ENCODE peak calls at places on chromosomes 5 and 9, in seven cellular contexts. B is MM.1S; E is RWPE2; Q is A673; O is stomach; I is CD4-positive, alpha-beta memory T cell; X is heart right ventricle. Y is an unnamed sample. For H3K4me1 and H3K9me3, the result is how much of the 10 kb centered on the place peaks cover.

GRCh38 chr5:14302343-14302742 is 159.2 kb downstream of the TRIO start:
- DNase-seq in B (no peak), E (no peak), Q (no peak), O (no peak), I (no peak), X (no peak), Y (no peak)

GRCh38 chr5:69484891-69485290 is 7.7 kb upstream of the OCLN start:
- DNase-seq in B (no peak), E (no peak), Q (peak), O (no peak), I (no peak), X (no peak), Y (no peak)

GRCh38 chr5:120388016-120388781 is 75.9 kb upstream of the PRR16 start:
- DNase-seq in B (peak), E (no peak), Q (peak), O (no peak), I (no peak), X (no peak), Y (no peak)

GRCh38 chr9:81871695-81872094 is 56.5 kb upstream of the SPATA31D4 start:
- DNase-seq in B (no peak), E (no peak), Q (peak), O (no peak), I (no peak), X (no peak), Y (no peak)

GRCh38 chr9:38130724-38131123 is 61.7 kb upstream of the SHB start:
- DNase-seq in B (no peak), E (no peak), Q (no peak), O (no peak), I (no peak), X (no peak), Y (no peak)

GRCh38 chr5:124651663-124652513 is 94.6 kb downstream of the ZNF608 start:
- DNase-seq in B (peak), E (peak), Q (peak), O (peak), I (no peak), X (peak), Y (no peak)

GRCh38 chr9:74330487-74331214 is 166.5 kb upstream of the RORB start:
- DNase-seq in B (no peak), E (no peak), Q (no peak), O (no peak), I (no peak), X (no peak), Y (no peak)

GRCh38 chr9:7844283-7844682 is 44.7 kb upstream of the DMAC1 start:
- DNase-seq in B (no peak), E (no peak), Q (peak), O (no peak), I (peak), X (no peak), Y (no peak)

GRCh38 chr9:112544477-112544876 is 57.9 kb downstream of the KIAA1958 start:
- DNase-seq in B (no peak), E (no peak), Q (peak), O (no peak), I (no peak), X (no peak), Y (no peak)

GRCh38 chr9:82601272-82601835 is 461.6 kb downstream of the RASEF start:
- DNase-seq in B (no peak), E (no peak), Q (no peak), O (no peak), I (no peak), X (no peak), Y (no peak)

GRCh38 chr5:154191467-154192261 is 1.1 kb downstream of the GALNT10 start:
- DNase-seq in B (no peak), E (no peak), Q (no peak), O (no peak), I (no peak), X (no peak), Y (no peak)

GRCh38 chr9:14306672-14307646 is 7.0 kb downstream of the NFIB start:
- DNase-seq in B (no peak), E (no peak), Q (no peak), O (no peak), I (no peak), X (no peak), Y (no peak)

GRCh38 chr5:173513521-173513991 is 102.9 kb downstream of the BOD1 start:
- DNase-seq in B (no peak), E (no peak), Q (no peak), O (no peak), I (no peak), X (no peak), Y (no peak)

GRCh38 chr5:173802670-173803165 is 85.4 kb upstream of the CPEB4 start:
- DNase-seq in B (no peak), E (peak), Q (no peak), O (peak), I (no peak), X (no peak), Y (peak)

GRCh38 chr9:73719660-73720059 is 568.0 kb downstream of the ANXA1 start:
- DNase-seq in B (no peak), E (no peak), Q (no peak), O (no peak), I (no peak), X (no peak), Y (no peak)

GRCh38 chr5:1726956-1727355 is 72.7 kb downstream of the MRPL36 start:
- DNase-seq in B (no peak), E (peak), Q (no peak), O (peak), I (no peak), X (no peak), Y (no peak)

GRCh38 chr5:71587709-71588532 is 781 bp downstream of the MCCC2 start:
- DNase-seq in B (peak), E (no peak), Q (no peak), O (no peak), I (no peak), X (no peak), Y (no peak)

GRCh38 chr5:143986567-143987242 is 174.7 kb downstream of the HMHB1 start:
- DNase-seq in B (no peak), E (no peak), Q (peak), O (no peak), I (no peak), X (no peak), Y (no peak)

GRCh38 chr9:113712053-113712452 is 164.1 kb upstream of the ZNF618 start:
- DNase-seq in B (no peak), E (no peak), Q (peak), O (peak), I (no peak), X (no peak), Y (no peak)

GRCh38 chr5:135264451-135265445 is 134.3 kb downstream of the MACROH2A1 start:
- DNase-seq in B (no peak), E (no peak), Q (no peak), O (no peak), I (no peak), X (no peak), Y (no peak)

GRCh38 chr9:36392489-36392888 is 7.6 kb downstream of the RNF38 start:
- DNase-seq in B (no peak), E (no peak), Q (no peak), O (no peak), I (no peak), X (no peak), Y (no peak)

GRCh38 chr5:138504799-138505198 is 38.2 kb downstream of the ETF1 start:
- DNase-seq in B (no peak), E (peak), Q (peak), O (peak), I (no peak), X (peak), Y (no peak)

GRCh38 chr5:161703528-161703927 is 18.0 kb downstream of the GABRA6 start:
- DNase-seq in B (no peak), E (no peak), Q (no peak), O (no peak), I (no peak), X (no peak), Y (no peak)

GRCh38 chr9:129486496-129487306 is 134.2 kb downstream of the C9orf50 start:
- DNase-seq in B (no peak), E (no peak), Q (no peak), O (peak), I (no peak), X (peak), Y (peak)

GRCh38 chr9:125467341-125467740 is 205.7 kb downstream of the GAPVD1 start:
- DNase-seq in B (no peak), E (no peak), Q (no peak), O (peak), I (no peak), X (no peak), Y (no peak)

GRCh38 chr5:112586596-112587062 is 151.1 kb upstream of the APC start:
- DNase-seq in B (no peak), E (no peak), Q (no peak), O (no peak), I (no peak), X (no peak), Y (no peak)

GRCh38 chr5:179914032-179914755 is 6.5 kb upstream of the TBC1D9B start:
- DNase-seq in B (no peak), E (peak), Q (no peak), O (no peak), I (no peak), X (no peak), Y (no peak)

GRCh38 chr9:135503371-135504261 is 3.1 kb downstream of the MRPS2 start:
- DNase-seq in B (no peak), E (peak), Q (no peak), O (no peak), I (no peak), X (peak), Y (no peak)

GRCh38 chr5:139342423-139342723 is 719 bp downstream of the PAIP2 start:
- DNase-seq in B (no peak), E (no peak), Q (no peak), O (no peak), I (no peak), X (no peak), Y (no peak)

GRCh38 chr5:112434650-112435049 is 15.6 kb upstream of the EPB41L4A start:
- DNase-seq in B (no peak), E (no peak), Q (no peak), O (no peak), I (no peak), X (no peak), Y (no peak)

GRCh38 chr9:110257097-110257955 is 1.0 kb upstream of the TXN start:
- DNase-seq in B (peak), E (no peak), Q (peak), O (peak), I (no peak), X (peak), Y (no peak)

GRCh38 chr5:54619732-54620582 is 102.4 kb downstream of the SNX18 start:
- DNase-seq in B (no peak), E (no peak), Q (no peak), O (no peak), I (no peak), X (no peak), Y (no peak)

GRCh38 chr5:54620583-54620933 is 103.0 kb downstream of the SNX18 start:
- DNase-seq in B (no peak), E (no peak), Q (no peak), O (no peak), I (no peak), X (no peak), Y (no peak)

GRCh38 chr5:54624671-54625583 is 107.4 kb downstream of the SNX18 start:
- DNase-seq in B (no peak), E (no peak), Q (peak), O (no peak), I (no peak), X (no peak), Y (no peak)

GRCh38 chr5:54621742-54622141 is 104.2 kb downstream of the SNX18 start:
- DNase-seq in B (no peak), E (no peak), Q (no peak), O (no peak), I (no peak), X (no peak), Y (no peak)

DNA sequence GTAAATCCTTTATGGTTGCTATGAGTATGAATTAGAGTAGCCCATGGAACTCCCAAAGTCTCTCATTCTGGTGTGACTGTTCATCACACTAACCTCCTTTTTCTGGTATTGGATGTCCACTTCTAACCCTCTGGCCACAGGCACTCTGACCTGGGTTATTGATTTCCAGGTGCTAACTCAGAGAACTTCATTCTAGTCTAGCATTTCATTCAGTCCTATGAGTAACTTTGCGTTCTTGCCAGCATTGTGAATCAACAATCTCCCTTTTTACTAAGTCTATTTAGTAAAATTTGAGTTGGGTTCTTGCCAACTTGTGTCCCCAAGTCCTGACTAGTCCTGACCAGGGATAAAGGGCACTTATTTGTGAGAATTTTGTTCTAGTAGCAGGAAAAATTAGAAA is 103.5 kb downstream of the SNX18 start:
- DNase-seq in B (no peak), E (no peak), Q (no peak), O (no peak), I (no peak), X (no peak), Y (no peak)
- H3K4me1 ChIP-seq in B (under half), E (under half), Q (under half), O (under half), I (under half), X (under half), Y (under half)

GRCh38 chr9:118583414-118583813 is 785.8 kb downstream of the BRINP1 start:
- DNase-seq in B (no peak), E (no peak), Q (no peak), O (no peak), I (no peak), X (no peak), Y (no peak)

GRCh38 chr9:118586978-118587377 is 782.3 kb downstream of the BRINP1 start:
- DNase-seq in B (no peak), E (no peak), Q (no peak), O (no peak), I (no peak), X (no peak), Y (no peak)
- H3K9me3 ChIP-seq in B (under half), E (under half), Q (under half), O (under half), I (under half), X (under half), Y (under half)

GRCh38 chr5:72955143-72955767 is 586 bp upstream of the FCHO2 start:
- DNase-seq in B (peak), E (no peak), Q (no peak), O (peak), I (peak), X (peak), Y (no peak)
- H3K4me1 ChIP-seq in B (under half), E (under half), Q (under half), O (under half), I (under half), X (under half), Y (under half)

GRCh38 chr5:141431286-141431685 is 979 bp downstream of the PCDHGA12 start:
- DNase-seq in B (no peak), E (no peak), Q (no peak), O (no peak), I (no peak), X (no peak), Y (no peak)
- H3K9me3 ChIP-seq in B (under half), E (under half), Q (half or more), O (half or more), I (under half), X (under half), Y (half or more)